ENCODE peak calls at places on chromosomes 2 and 18, in nine cellular contexts. X is foreskin fibroblast, I is GM12878, M is heart left ventricle, O is cardiac muscle cell, G is H9, R is astrocyte of the spinal cord, A is lower lobe of right lung, N is GM20000. K is an unnamed sample.

GRCh38 chr2:56682397-56682760 is 498.6 kb downstream of the CCDC85A start:
- DNase-seq in X (no peak), M (no peak), A (no peak), N (no peak), G (no peak), R (peak; percentile 17), I (no peak), O (no peak), K (no peak)

GRCh38 chr2:31137211-31138036 is 816 bp downstream of the GALNT14 start:
- DNase-seq in R (peak; percentile 0), O (peak; percentile 37), I (no peak), X (peak; percentile 58), M (no peak), A (no peak), N (peak; percentile 48), G (peak; percentile 54), K (peak; percentile 48)

GRCh38 chr2:47904903-47905453 is 1.3 kb downstream of the FBXO11 start:
- DNase-seq in A (peak; percentile 60), R (no peak), M (peak; percentile 46), G (no peak), N (peak; percentile 39), I (no peak), O (no peak), X (no peak), K (peak; percentile 26)

GRCh38 chr18:49628993-49629795 is 67.3 kb downstream of the LIPG start:
- DNase-seq in I (no peak), G (no peak), A (peak; percentile 51), O (no peak), R (no peak), X (no peak), N (no peak), M (peak; percentile 42), K (no peak)

GRCh38 chr18:45156941-45157340 is 458.3 kb upstream of the SLC14A2 start:
- DNase-seq in N (no peak), G (no peak), I (no peak), A (no peak), O (no peak), X (peak; percentile 39), M (no peak), R (no peak), K (no peak)

GRCh38 chr2:144131042-144131441 is 388.9 kb downstream of the ZEB2 start:
- DNase-seq in R (peak; percentile 45), N (no peak), M (no peak), X (peak; percentile 80), A (no peak), G (no peak), O (no peak), I (no peak), K (no peak)

GRCh38 chr2:235021752-235022151 is 69.9 kb downstream of the SH3BP4 start:
- DNase-seq in X (peak; percentile 93), O (no peak), I (no peak), G (no peak), M (no peak), R (peak; percentile 72), N (no peak), A (no peak), K (no peak)

GRCh38 chr2:121504316-121504715 is 26.4 kb upstream of the RNU4ATAC start:
- DNase-seq in G (no peak), N (no peak), X (no peak), I (no peak), R (no peak), M (no peak), O (no peak), A (no peak), K (no peak)

GRCh38 chr2:225207471-225207870 is 165.2 kb upstream of the DOCK10 start:
- DNase-seq in O (no peak), A (no peak), G (no peak), M (no peak), R (no peak), N (no peak), X (no peak), I (no peak), K (no peak)

GRCh38 chr2:187215576-187216240 is 232.3 kb downstream of the CALCRL start:
- DNase-seq in N (no peak), G (no peak), R (peak; percentile 71), A (no peak), I (no peak), M (no peak), X (peak; percentile 48), O (no peak), K (no peak)

GRCh38 chr2:238903141-238903540 is 55.3 kb downstream of the TWIST2 start:
- DNase-seq in M (no peak), X (no peak), N (no peak), A (no peak), I (no peak), O (no peak), R (no peak), G (no peak), K (no peak)

GRCh38 chr18:73136134-73136533 is 268.3 kb upstream of the NETO1 start:
- DNase-seq in I (no peak), O (peak; percentile 18), N (peak; percentile 12), G (no peak), X (peak; percentile 5), M (no peak), R (peak; percentile 31), A (no peak), K (no peak)

GRCh38 chr2:108444941-108445840 is 3.8 kb upstream of the GCC2 start:
- DNase-seq in A (no peak), R (no peak), N (no peak), O (no peak), M (no peak), X (peak; percentile 20), I (no peak), G (peak; percentile 57), K (no peak)

GRCh38 chr2:203814661-203815540 is 52.7 kb upstream of the CTLA4 start:
- DNase-seq in X (peak; percentile 88), A (peak; percentile 65), G (peak; percentile 52), N (peak; percentile 74), M (peak; percentile 59), I (no peak), O (peak; percentile 73), R (peak; percentile 84), K (peak; percentile 35)

GRCh38 chr2:237432484-237433092 is 18.6 kb upstream of the COL6A3 start:
- DNase-seq in I (no peak), R (peak; percentile 95), O (no peak), A (peak; percentile 45), G (peak; percentile 56), X (peak; percentile 97), N (no peak), M (no peak), K (no peak)

GRCh38 chr2:142796161-142796560 is 81.3 kb upstream of the KYNU start:
- DNase-seq in R (no peak), I (no peak), A (no peak), G (no peak), O (no peak), N (no peak), X (no peak), M (no peak), K (no peak)

GRCh38 chr2:110979834-110980612 is 140.7 kb upstream of the BCL2L11 start:
- DNase-seq in X (no peak), G (peak; percentile 43), R (no peak), M (no peak), I (no peak), A (no peak), N (no peak), O (no peak), K (no peak)

GRCh38 chr2:110980613-110981062 is 140.1 kb upstream of the BCL2L11 start:
- DNase-seq in N (no peak), G (peak; percentile 35), R (no peak), I (no peak), O (peak; percentile 72), X (no peak), A (no peak), M (no peak), K (no peak)

GRCh38 chr2:110978871-110979833 is 141.6 kb upstream of the BCL2L11 start:
- DNase-seq in A (no peak), M (no peak), O (peak; percentile 68), I (no peak), G (no peak), N (no peak), R (no peak), X (no peak), K (no peak)

GRCh38 chr2:110983130-110983529 is 137.6 kb upstream of the BCL2L11 start:
- DNase-seq in R (no peak), X (no peak), A (no peak), O (no peak), I (no peak), M (no peak), N (no peak), G (no peak), K (no peak)

GRCh38 chr2:110984654-110985053 is 136.1 kb upstream of the BCL2L11 start:
- DNase-seq in I (no peak), O (no peak), R (no peak), X (no peak), M (no peak), G (no peak), N (no peak), A (no peak), K (no peak)
- TF ChIP-seq CTCF in I (no peak), O (no peak), R (no peak), X (no peak), M (no peak), G (no peak), N (no peak), A (no peak), K (no peak)

DNA sequence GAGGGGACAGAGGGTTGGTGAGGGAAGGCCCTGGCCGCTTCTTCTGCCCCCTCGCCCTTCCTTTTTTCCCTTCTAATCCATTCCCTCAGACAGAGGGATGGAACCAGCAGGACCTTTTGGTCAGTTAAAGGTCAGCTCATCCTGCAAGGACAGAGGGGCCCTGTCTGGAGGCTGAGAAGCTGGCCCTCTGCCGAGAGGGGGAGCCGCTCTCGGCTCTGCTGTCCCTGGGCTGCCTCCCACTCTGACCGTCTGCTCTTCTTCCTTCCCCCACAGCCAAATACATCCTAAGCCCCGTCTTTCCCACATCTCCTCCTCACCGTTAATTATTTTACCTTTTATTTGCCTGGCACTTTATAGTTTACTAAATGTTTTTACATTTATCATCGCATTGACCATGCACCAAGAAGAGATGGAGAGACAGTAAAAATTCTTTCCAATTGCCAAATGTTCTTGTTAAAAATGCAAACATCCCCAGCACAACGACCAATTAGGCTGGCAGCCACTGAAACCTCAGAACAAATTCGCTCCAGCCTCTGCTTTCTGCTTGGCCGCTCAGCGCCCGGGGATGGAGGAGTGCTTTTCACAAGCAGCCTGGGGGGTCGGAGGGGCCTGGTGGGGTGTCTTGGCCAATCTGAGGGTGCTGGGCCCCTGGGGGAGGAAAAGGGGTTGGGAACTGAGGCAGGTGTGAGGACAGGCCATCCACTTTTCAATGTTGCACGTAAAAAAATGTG is 123.8 kb downstream of the TNS1 start:
- DNase-seq in G (peak; percentile 59), N (no peak), R (no peak), M (no peak), A (no peak), I (no peak), O (no peak), X (no peak), K (no peak)
- TF ChIP-seq CTCF in G (peak; percentile 56), N (no peak), R (no peak), M (no peak), A (no peak), I (no peak), O (no peak), X (no peak), K (no peak)

GRCh38 chr2:10537522-10538195 is 89.5 kb upstream of the ODC1 start:
- DNase-seq in N (no peak), A (no peak), I (no peak), G (no peak), M (peak; percentile 14), R (no peak), O (no peak), X (no peak), K (no peak)
- TF ChIP-seq CTCF in N (no peak), A (no peak), I (no peak), G (no peak), M (no peak), R (no peak), O (no peak), X (no peak), K (no peak)

GRCh38 chr2:1265454-1265853 is 147.8 kb upstream of the TPO start:
- DNase-seq in X (no peak), G (no peak), O (no peak), A (no peak), M (no peak), R (no peak), I (no peak), N (no peak), K (no peak)
- TF ChIP-seq CTCF in X (no peak), G (no peak), O (no peak), A (no peak), M (no peak), R (no peak), I (no peak), N (no peak), K (no peak)